ENCODE peak calls at places on chromosomes 4 and X, in six cellular contexts. One of them, this sample, is unnamed.
A peak's percentile ranks its signal among the peaks of the same experiment; 100 is the strongest.

GRCh38 chrX:43716144-43716543 is 60.0 kb downstream of the MAOA start:
- DNase-seq in vagina: no peak
- DNase-seq in stomach: no peak
- DNase-seq in hepatocyte: no peak
- DNase-seq in CD8-positive, alpha-beta T cell: no peak
- DNase-seq in upper lobe of left lung: no peak
- DNase-seq in this sample: no peak

GRCh38 chr4:184021389-184021788 is 116.3 kb downstream of the STOX2 start:
- DNase-seq in vagina: no peak
- DNase-seq in stomach: no peak
- DNase-seq in hepatocyte: no peak
- DNase-seq in CD8-positive, alpha-beta T cell: no peak
- DNase-seq in upper lobe of left lung: no peak
- DNase-seq in this sample: no peak

GRCh38 chr4:90142091-90142490 is 14.9 kb downstream of the CCSER1 start:
- DNase-seq in vagina: no peak
- DNase-seq in stomach: no peak
- DNase-seq in hepatocyte: peak; percentile 11
- DNase-seq in CD8-positive, alpha-beta T cell: no peak
- DNase-seq in upper lobe of left lung: no peak
- DNase-seq in this sample: no peak

GRCh38 chr4:1365271-1366178 is 18.5 kb downstream of the UVSSA start:
- DNase-seq in vagina: no peak
- DNase-seq in stomach: peak; percentile 55
- DNase-seq in hepatocyte: no peak
- DNase-seq in CD8-positive, alpha-beta T cell: no peak
- DNase-seq in upper lobe of left lung: peak; percentile 89
- DNase-seq in this sample: peak; percentile 12

GRCh38 chr4:72529144-72529822 is 39.7 kb downstream of the ADAMTS3 start:
- DNase-seq in vagina: no peak
- DNase-seq in stomach: no peak
- DNase-seq in hepatocyte: no peak
- DNase-seq in CD8-positive, alpha-beta T cell: no peak
- DNase-seq in upper lobe of left lung: no peak
- DNase-seq in this sample: no peak

GRCh38 chr4:22999419-22999818 is 306.7 kb downstream of the GBA3 start:
- DNase-seq in vagina: no peak
- DNase-seq in stomach: no peak
- DNase-seq in hepatocyte: no peak
- DNase-seq in CD8-positive, alpha-beta T cell: no peak
- DNase-seq in upper lobe of left lung: no peak
- DNase-seq in this sample: no peak

GRCh38 chr4:85901500-85901899 is 426.6 kb downstream of the ARHGAP24 start:
- DNase-seq in vagina: no peak
- DNase-seq in stomach: no peak
- DNase-seq in hepatocyte: no peak
- DNase-seq in CD8-positive, alpha-beta T cell: no peak
- DNase-seq in upper lobe of left lung: no peak
- DNase-seq in this sample: no peak

GRCh38 chrX:19152762-19153161 is 30.5 kb upstream of the ADGRG2 start:
- DNase-seq in vagina: no peak
- DNase-seq in stomach: no peak
- DNase-seq in hepatocyte: no peak
- DNase-seq in CD8-positive, alpha-beta T cell: no peak
- DNase-seq in upper lobe of left lung: no peak
- DNase-seq in this sample: no peak

GRCh38 chrX:20029728-20030127 is 38.9 kb upstream of the BCLAF3 start:
- DNase-seq in vagina: no peak
- DNase-seq in stomach: peak; percentile 70
- DNase-seq in hepatocyte: peak; percentile 61
- DNase-seq in CD8-positive, alpha-beta T cell: no peak
- DNase-seq in upper lobe of left lung: no peak
- DNase-seq in this sample: peak; percentile 46

GRCh38 chr4:32022071-32022470 is 1301.9 kb downstream of the PCDH7 start:
- DNase-seq in vagina: no peak
- DNase-seq in stomach: no peak
- DNase-seq in hepatocyte: no peak
- DNase-seq in CD8-positive, alpha-beta T cell: no peak
- DNase-seq in upper lobe of left lung: no peak
- DNase-seq in this sample: no peak

GRCh38 chr4:13793020-13793710 is 165.6 kb upstream of the BOD1L1 start:
- DNase-seq in vagina: no peak
- DNase-seq in stomach: no peak
- DNase-seq in hepatocyte: no peak
- DNase-seq in CD8-positive, alpha-beta T cell: no peak
- DNase-seq in upper lobe of left lung: no peak
- DNase-seq in this sample: no peak

GRCh38 chr4:111362891-111363290 is 740.0 kb upstream of the PITX2 start:
- DNase-seq in vagina: no peak
- DNase-seq in stomach: no peak
- DNase-seq in hepatocyte: no peak
- DNase-seq in CD8-positive, alpha-beta T cell: no peak
- DNase-seq in upper lobe of left lung: no peak
- DNase-seq in this sample: no peak

GRCh38 chrX:132219343-132219768 is at the start of gene RAP2C:
- DNase-seq in vagina: no peak
- DNase-seq in stomach: peak; percentile 76
- DNase-seq in hepatocyte: peak; percentile 83
- DNase-seq in CD8-positive, alpha-beta T cell: peak; percentile 31
- DNase-seq in upper lobe of left lung: peak; percentile 86
- DNase-seq in this sample: peak; percentile 78

GRCh38 chr4:173223743-173224142 is 55.1 kb downstream of the GALNT7 start:
- DNase-seq in vagina: no peak
- DNase-seq in stomach: no peak
- DNase-seq in hepatocyte: no peak
- DNase-seq in CD8-positive, alpha-beta T cell: no peak
- DNase-seq in upper lobe of left lung: no peak
- DNase-seq in this sample: no peak

GRCh38 chr4:41146196-41146595 is 68.1 kb downstream of the APBB2 start:
- DNase-seq in vagina: no peak
- DNase-seq in stomach: no peak
- DNase-seq in hepatocyte: no peak
- DNase-seq in CD8-positive, alpha-beta T cell: no peak
- DNase-seq in upper lobe of left lung: no peak
- DNase-seq in this sample: no peak

GRCh38 chr4:107619065-107619464 is 101.0 kb downstream of the PAPSS1 start:
- DNase-seq in vagina: no peak
- DNase-seq in stomach: no peak
- DNase-seq in hepatocyte: peak; percentile 17
- DNase-seq in CD8-positive, alpha-beta T cell: no peak
- DNase-seq in upper lobe of left lung: no peak
- DNase-seq in this sample: no peak

GRCh38 chr4:147864591-147864990 is 132.7 kb downstream of the ARHGAP10 start:
- DNase-seq in vagina: no peak
- DNase-seq in stomach: no peak
- DNase-seq in hepatocyte: no peak
- DNase-seq in CD8-positive, alpha-beta T cell: no peak
- DNase-seq in upper lobe of left lung: no peak
- DNase-seq in this sample: no peak

GRCh38 chr4:147863111-147863747 is 131.3 kb downstream of the ARHGAP10 start:
- DNase-seq in vagina: no peak
- DNase-seq in stomach: no peak
- DNase-seq in hepatocyte: no peak
- DNase-seq in CD8-positive, alpha-beta T cell: no peak
- DNase-seq in upper lobe of left lung: no peak
- DNase-seq in this sample: no peak

GRCh38 chr4:147865926-147866325 is 134.0 kb downstream of the ARHGAP10 start:
- DNase-seq in vagina: no peak
- DNase-seq in stomach: no peak
- DNase-seq in hepatocyte: no peak
- DNase-seq in CD8-positive, alpha-beta T cell: no peak
- DNase-seq in upper lobe of left lung: no peak
- DNase-seq in this sample: no peak

GRCh38 chr4:147863808-147864472 is 132.1 kb downstream of the ARHGAP10 start:
- DNase-seq in vagina: no peak
- DNase-seq in stomach: no peak
- DNase-seq in hepatocyte: no peak
- DNase-seq in CD8-positive, alpha-beta T cell: no peak
- DNase-seq in upper lobe of left lung: no peak
- DNase-seq in this sample: no peak

GRCh38 chr4:147866532-147867271 is 134.8 kb downstream of the ARHGAP10 start:
- DNase-seq in vagina: no peak
- DNase-seq in stomach: peak; percentile 96
- DNase-seq in hepatocyte: peak; percentile 95
- DNase-seq in CD8-positive, alpha-beta T cell: peak; percentile 86
- DNase-seq in upper lobe of left lung: peak; percentile 91
- DNase-seq in this sample: peak; percentile 87
- H3K27ac ChIP-seq in vagina: no peak overlapping the region
- H3K27ac ChIP-seq in stomach: peak overlapping the region; percentile 12
- H3K27ac ChIP-seq in hepatocyte: no peak overlapping the region
- H3K27ac ChIP-seq in CD8-positive, alpha-beta T cell: no peak overlapping the region
- H3K27ac ChIP-seq in upper lobe of left lung: no peak overlapping the region
- H3K27ac ChIP-seq in this sample: no peak overlapping the region

GRCh38 chr4:123536225-123536624 is 139.6 kb downstream of the SPRY1 start:
- DNase-seq in vagina: no peak
- DNase-seq in stomach: no peak
- DNase-seq in hepatocyte: no peak
- DNase-seq in CD8-positive, alpha-beta T cell: no peak
- DNase-seq in upper lobe of left lung: no peak
- DNase-seq in this sample: no peak
- TF ChIP-seq CTCF in vagina: no peak
- TF ChIP-seq CTCF in stomach: no peak
- TF ChIP-seq CTCF in hepatocyte: no peak
- TF ChIP-seq CTCF in CD8-positive, alpha-beta T cell: no peak
- TF ChIP-seq CTCF in upper lobe of left lung: no peak
- TF ChIP-seq CTCF in this sample: no peak

GRCh38 chrX:39802354-39802753 is 295.4 kb downstream of the BCOR start:
- DNase-seq in vagina: no peak
- DNase-seq in stomach: no peak
- DNase-seq in hepatocyte: no peak
- DNase-seq in CD8-positive, alpha-beta T cell: no peak
- DNase-seq in upper lobe of left lung: no peak
- DNase-seq in this sample: no peak
- H3K27ac ChIP-seq in vagina: no peak overlapping the region
- H3K27ac ChIP-seq in stomach: no peak overlapping the region
- H3K27ac ChIP-seq in hepatocyte: no peak overlapping the region
- H3K27ac ChIP-seq in CD8-positive, alpha-beta T cell: no peak overlapping the region
- H3K27ac ChIP-seq in upper lobe of left lung: no peak overlapping the region
- H3K27ac ChIP-seq in this sample: no peak overlapping the region

DNA sequence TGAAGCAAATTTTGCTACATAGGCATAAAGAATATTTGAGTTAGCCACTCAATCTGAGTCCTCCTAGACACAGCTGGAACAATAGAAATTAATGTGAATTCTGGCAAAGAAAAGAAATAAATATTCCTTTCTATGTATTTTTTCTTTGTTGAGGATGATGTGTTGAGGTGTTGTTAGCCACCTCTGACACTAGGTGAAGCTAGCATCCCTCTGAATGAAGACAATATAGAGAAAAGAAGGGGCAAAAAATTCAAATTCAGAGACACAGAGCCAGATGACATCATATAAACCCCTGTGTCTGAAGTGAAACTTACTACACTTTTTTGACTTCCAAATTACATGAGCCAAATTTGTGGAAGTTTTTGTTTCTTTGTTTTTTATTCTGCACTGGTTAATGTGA is 34.6 kb upstream of the TMPRSS11D start:
- DNase-seq in vagina: no peak
- DNase-seq in stomach: no peak
- DNase-seq in hepatocyte: no peak
- DNase-seq in CD8-positive, alpha-beta T cell: no peak
- DNase-seq in upper lobe of left lung: no peak
- DNase-seq in this sample: no peak
- TF ChIP-seq CTCF in vagina: no peak
- TF ChIP-seq CTCF in stomach: no peak
- TF ChIP-seq CTCF in hepatocyte: peak; percentile 50
- TF ChIP-seq CTCF in CD8-positive, alpha-beta T cell: no peak
- TF ChIP-seq CTCF in upper lobe of left lung: no peak
- TF ChIP-seq CTCF in this sample: no peak